ENCODE peak calls at places on chromosomes 16 and 17, in seven cellular contexts. L, U, S, E, I, A and Q are unnamed samples.

GRCh38 chr16:56608876-56609462 is 585 bp downstream of the MT2A start:
- DNase-seq in L (no peak), U (peak), S (no peak), E (no peak), I (no peak), A (no peak), Q (peak)

GRCh38 chr17:43908111-43908721 is 880 bp upstream of the MPP2 start:
- DNase-seq in L (peak), U (peak), S (peak), E (peak), I (peak), A (peak), Q (peak)

GRCh38 chr17:13154932-13155331 is 137.1 kb upstream of the ELAC2 start:
- DNase-seq in L (no peak), U (no peak), S (no peak), E (no peak), I (no peak), A (no peak), Q (no peak)

GRCh38 chr16:82630219-82630618 is 3.5 kb downstream of the CDH13 start:
- DNase-seq in L (no peak), U (no peak), S (no peak), E (no peak), I (no peak), A (no peak), Q (no peak)

GRCh38 chr17:44610871-44611270 is 45.4 kb upstream of the MEIOC start:
- DNase-seq in L (peak), U (no peak), S (no peak), E (no peak), I (no peak), A (no peak), Q (no peak)

GRCh38 chr17:56914641-56915263 is 903 bp upstream of the TRIM25 start:
- DNase-seq in L (no peak), U (no peak), S (no peak), E (no peak), I (no peak), A (peak), Q (no peak)

GRCh38 chr17:15954222-15954621 is 9.3 kb downstream of the ADORA2B start:
- DNase-seq in L (no peak), U (no peak), S (no peak), E (no peak), I (no peak), A (no peak), Q (no peak)

GRCh38 chr16:58269526-58269925 is 25.3 kb downstream of the PRSS54 start:
- DNase-seq in L (no peak), U (no peak), S (no peak), E (no peak), I (no peak), A (no peak), Q (no peak)

GRCh38 chr16:27892879-27893278 is 170.6 kb downstream of the GSG1L start:
- DNase-seq in L (no peak), U (no peak), S (no peak), E (peak), I (no peak), A (no peak), Q (no peak)

GRCh38 chr16:50255538-50255937 is 10.8 kb upstream of the ADCY7 start:
- DNase-seq in L (no peak), U (no peak), S (no peak), E (no peak), I (no peak), A (no peak), Q (no peak)

GRCh38 chr16:68590201-68590994 is 51.3 kb downstream of the ZFP90 start:
- DNase-seq in L (peak), U (peak), S (peak), E (peak), I (peak), A (peak), Q (peak)

GRCh38 chr17:57667461-57667923 is 77.6 kb downstream of the CCDC182 start:
- DNase-seq in L (no peak), U (no peak), S (no peak), E (no peak), I (peak), A (no peak), Q (no peak)

GRCh38 chr17:78600181-78600651 is 23.0 kb upstream of the DNAH17 start:
- DNase-seq in L (no peak), U (no peak), S (peak), E (no peak), I (no peak), A (no peak), Q (no peak)

GRCh38 chr17:41750866-41751265 is 16.4 kb upstream of the HAP1 start:
- DNase-seq in L (no peak), U (no peak), S (no peak), E (no peak), I (peak), A (no peak), Q (peak)

GRCh38 chr16:11149011-11149616 is 106.9 kb downstream of the SOCS1 start:
- DNase-seq in L (no peak), U (no peak), S (no peak), E (no peak), I (no peak), A (no peak), Q (no peak)

GRCh38 chr17:58279736-58280479 is 827 bp downstream of the MPO start:
- DNase-seq in L (no peak), U (no peak), S (no peak), E (no peak), I (no peak), A (no peak), Q (no peak)